ENCODE peak calls at places on chromosome 5, in four cellular contexts. M is adipocyte, Z is GM23338, A is mucosa of descending colon. R is an unnamed sample.

GRCh38 chr5:71537681-71538080 is 49.5 kb upstream of the MCCC2 start:
- DNase-seq in M (no peak), A (no peak), Z (peak), R (no peak)

GRCh38 chr5:107121793-107122519 is 548.8 kb downstream of the EFNA5 start:
- DNase-seq in M (no peak), Z (no peak), A (no peak), R (no peak)

GRCh38 chr5:177382423-177383029 is 1.7 kb upstream of the SLC34A1 start:
- DNase-seq in Z (peak), A (no peak), M (no peak), R (peak)

GRCh38 chr5:96876292-96876850 is at the start of gene ERAP2:
- DNase-seq in Z (peak), A (peak), M (peak), R (peak)

GRCh38 chr5:170444181-170444580 is 55.0 kb upstream of the KCNMB1 start:
- DNase-seq in M (no peak), A (no peak), Z (no peak), R (no peak)

GRCh38 chr5:39013938-39014337 is 60.3 kb downstream of the RICTOR start:
- DNase-seq in Z (no peak), M (peak), A (no peak), R (no peak)

GRCh38 chr5:170273968-170274710 is 23.4 kb downstream of the LCP2 start:
- DNase-seq in Z (peak), A (no peak), M (no peak), R (peak)

GRCh38 chr5:177985430-177986040 is 10.5 kb downstream of the PROP1 start:
- DNase-seq in A (no peak), M (no peak), Z (peak), R (no peak)

GRCh38 chr5:64923151-64923685 is 154.5 kb downstream of the CWC27 start:
- DNase-seq in Z (peak), A (no peak), M (no peak), R (no peak)

GRCh38 chr5:132952829-132953228 is 10.6 kb downstream of the AFF4 start:
- DNase-seq in A (no peak), Z (no peak), M (no peak), R (peak)

GRCh38 chr5:178288373-178289368 is 56.1 kb upstream of the PHYKPL start:
- DNase-seq in Z (no peak), M (peak), A (no peak), R (peak)

GRCh38 chr5:134100283-134101011 is 14.0 kb upstream of the TCF7 start:
- DNase-seq in Z (peak), A (peak), M (peak), R (peak)

GRCh38 chr5:108472237-108472636 is 90.3 kb upstream of the FBXL17 start:
- DNase-seq in A (no peak), Z (no peak), M (no peak), R (no peak)

GRCh38 chr5:54313311-54314270 is 3.2 kb upstream of the ARL15 start:
- DNase-seq in M (no peak), Z (no peak), A (no peak), R (no peak)

GRCh38 chr5:126846756-126847155 is 69.8 kb downstream of the LMNB1 start:
- DNase-seq in Z (peak), M (no peak), A (no peak), R (no peak)

GRCh38 chr5:28027851-28028250 is 989.5 kb upstream of the CDH9 start:
- DNase-seq in M (no peak), Z (peak), A (no peak), R (no peak)

GRCh38 chr5:116942622-116943021 is 368.0 kb upstream of the SEMA6A start:
- DNase-seq in M (peak), Z (no peak), A (no peak), R (peak)

GRCh38 chr5:72248352-72249032 is 71.5 kb downstream of the MRPS27 start:
- DNase-seq in Z (peak), M (peak), A (no peak), R (peak)

GRCh38 chr5:17405976-17406876 is 91.8 kb upstream of the TAF11L2 start:
- DNase-seq in M (peak), Z (no peak), A (no peak), R (peak)

GRCh38 chr5:142540774-142541466 is 145.0 kb downstream of the FGF1 start:
- DNase-seq in A (no peak), M (peak), Z (no peak), R (no peak)

GRCh38 chr5:41433552-41434181 is 76.7 kb downstream of the PLCXD3 start:
- DNase-seq in A (no peak), M (no peak), Z (peak), R (peak)

GRCh38 chr5:39256472-39256871 is 37.1 kb upstream of the FYB1 start:
- DNase-seq in A (no peak), M (peak), Z (no peak), R (peak)

GRCh38 chr5:78602400-78602799 is 46.2 kb downstream of the LHFPL2 start:
- DNase-seq in M (no peak), A (no peak), Z (no peak), R (no peak)

GRCh38 chr5:82165740-82166530 is 112.2 kb downstream of the RPS23 start:
- DNase-seq in A (no peak), M (peak), Z (peak), R (peak)

GRCh38 chr5:140296289-140296688 is 6.6 kb downstream of the PFDN1 start:
- DNase-seq in Z (no peak), M (no peak), A (no peak), R (no peak)

GRCh38 chr5:71651554-71651953 is 64.4 kb downstream of the MCCC2 start:
- DNase-seq in A (no peak), M (no peak), Z (no peak), R (no peak)

GRCh38 chr5:10090074-10090473 is 159.6 kb downstream of the ATPSCKMT start:
- DNase-seq in A (no peak), M (no peak), Z (peak), R (no peak)

GRCh38 chr5:99587983-99588382 is 659.2 kb upstream of the CHD1 start:
- DNase-seq in Z (no peak), M (no peak), A (no peak), R (no peak)

GRCh38 chr5:40266952-40267351 is 412.8 kb upstream of the PTGER4 start:
- DNase-seq in A (no peak), Z (no peak), M (no peak), R (peak)

GRCh38 chr5:157283434-157283833 is 17.5 kb downstream of the CYFIP2 start:
- DNase-seq in A (no peak), M (no peak), Z (no peak), R (no peak)

GRCh38 chr5:33430983-33431382 is 9.8 kb upstream of the TARS1 start:
- DNase-seq in M (no peak), A (no peak), Z (no peak), R (no peak)

GRCh38 chr5:135750506-135750905 is 84.0 kb upstream of the SLC25A48 start:
- DNase-seq in A (no peak), Z (peak), M (no peak), R (no peak)

GRCh38 chr5:83343345-83343744 is 128.2 kb upstream of the VCAN start:
- DNase-seq in Z (no peak), M (no peak), A (no peak), R (no peak)

GRCh38 chr5:131952286-131952857 is 6.9 kb upstream of the MEIKIN start:
- DNase-seq in Z (no peak), M (peak), A (no peak), R (peak)

GRCh38 chr5:43780586-43780985 is 177.6 kb downstream of the NNT start:
- DNase-seq in Z (no peak), M (peak), A (no peak), R (peak)

GRCh38 chr5:143593723-143594122 is 190.2 kb upstream of the NR3C1 start:
- DNase-seq in A (no peak), Z (no peak), M (no peak), R (no peak)

GRCh38 chr5:51172853-51173635 is 210.2 kb upstream of the ISL1 start:
- DNase-seq in Z (peak), M (no peak), A (no peak), R (no peak)

GRCh38 chr5:90135979-90136378 is 273.6 kb downstream of the CETN3 start:
- DNase-seq in Z (peak), A (peak), M (no peak), R (no peak)

GRCh38 chr5:4571248-4571950 is 568.7 kb upstream of the ADAMTS16 start:
- DNase-seq in M (no peak), Z (peak), A (no peak), R (peak)

GRCh38 chr5:4575608-4576007 is 564.5 kb upstream of the ADAMTS16 start:
- DNase-seq in Z (no peak), A (no peak), M (no peak), R (no peak)

GRCh38 chr5:4572713-4573112 is 567.4 kb upstream of the ADAMTS16 start:
- DNase-seq in A (no peak), Z (no peak), M (no peak), R (no peak)

GRCh38 chr5:4572297-4572696 is 567.8 kb upstream of the ADAMTS16 start:
- DNase-seq in M (no peak), A (no peak), Z (no peak), R (peak)

DNA sequence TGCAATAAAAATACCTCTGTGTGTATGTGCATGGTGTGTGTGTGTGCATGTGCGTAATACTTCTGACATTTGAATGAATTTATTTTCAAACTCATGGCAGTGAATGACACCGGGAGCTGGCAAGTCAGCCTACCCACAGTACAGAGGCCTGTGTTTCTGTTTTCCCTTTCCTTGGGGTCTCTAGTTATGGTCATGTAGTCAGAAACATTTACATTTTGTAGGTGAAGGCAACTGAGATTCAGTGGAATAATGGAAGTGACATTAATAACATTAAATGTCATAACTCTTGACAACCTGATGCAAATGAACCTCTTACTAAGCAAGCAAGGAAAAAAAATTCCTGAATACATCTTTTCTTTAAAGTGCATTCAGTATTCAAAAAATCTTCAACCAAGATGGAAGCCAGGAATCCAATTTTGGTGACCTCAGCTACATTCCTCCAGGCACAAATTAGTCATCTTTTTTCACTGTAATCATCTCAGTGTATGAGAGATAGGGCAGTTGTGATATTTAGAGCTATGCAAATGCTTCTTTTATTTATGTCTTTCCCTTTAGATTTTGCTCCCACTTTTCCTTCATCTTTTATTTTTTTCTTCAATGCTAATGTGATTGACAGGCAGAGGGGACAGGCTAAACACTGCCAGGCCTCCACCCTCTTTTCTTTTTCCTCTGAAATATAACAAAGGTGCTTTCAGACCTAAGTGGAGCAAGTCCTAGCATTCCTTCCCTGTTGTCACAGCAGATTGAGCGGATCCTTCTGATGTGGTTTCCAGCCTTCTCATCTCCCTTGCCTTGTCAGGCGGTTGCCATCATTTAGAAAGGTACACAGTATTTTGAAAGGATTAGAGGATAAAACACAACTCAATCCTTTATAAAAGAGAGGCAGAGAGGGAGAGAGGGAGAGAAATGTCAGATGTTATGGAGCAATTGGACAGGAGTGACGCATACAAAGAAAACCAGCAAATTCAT is 569.8 kb upstream of the ADAMTS16 start:
- DNase-seq in M (no peak), Z (no peak), A (no peak), R (peak)
- H3K4me3 ChIP-seq in M (no peak), Z (no peak), A (no peak), R (no peak)

DNA sequence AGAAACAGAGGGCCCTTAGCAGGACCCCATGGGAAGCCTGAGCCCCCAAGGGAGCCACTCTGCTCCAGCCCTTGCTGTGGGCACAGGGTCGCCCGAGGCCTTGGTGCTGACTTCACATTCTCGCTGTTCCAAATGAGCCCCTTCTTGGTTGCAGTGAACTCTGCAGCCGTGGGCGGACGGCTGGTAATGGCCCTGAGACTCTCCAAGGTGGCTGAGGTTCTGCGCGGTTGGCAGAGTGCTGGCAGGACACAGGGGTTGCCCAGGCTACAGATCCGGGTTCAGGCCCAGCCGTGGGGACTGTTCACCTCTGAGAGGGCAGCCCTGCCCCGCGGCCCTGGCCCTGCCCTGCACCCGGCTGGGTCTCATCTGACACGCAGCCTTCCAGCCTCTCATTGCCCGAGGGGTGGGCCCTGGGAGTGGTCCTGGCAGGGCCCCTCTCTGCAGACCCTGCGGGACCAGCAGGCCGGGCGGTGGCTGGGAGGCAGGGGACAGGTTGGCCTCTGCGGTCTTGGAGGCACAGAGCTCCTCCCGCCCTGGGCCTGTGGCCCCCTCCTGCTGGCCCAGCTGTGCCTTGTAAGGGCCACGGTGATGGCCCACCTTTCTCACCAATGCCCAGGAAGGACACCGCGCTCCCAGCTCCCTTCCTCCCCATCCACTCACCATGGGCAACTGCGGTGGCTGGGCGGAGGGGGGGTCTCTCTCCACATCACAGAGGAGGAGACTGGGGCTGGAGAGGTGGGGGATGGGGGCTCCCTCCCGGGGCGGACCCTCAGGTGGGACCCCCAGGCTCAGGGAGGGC is 51.6 kb downstream of the AHRR start:
- DNase-seq in M (no peak), A (peak), Z (peak), R (no peak)
- H3K4me3 ChIP-seq in M (peak), A (no peak), Z (peak), R (no peak)

GRCh38 chr5:173968154-173968553 is 20.8 kb upstream of the C5orf47 start:
- DNase-seq in M (no peak), Z (peak), A (no peak), R (no peak)

GRCh38 chr5:173963867-173964429 is 25.0 kb upstream of the C5orf47 start:
- DNase-seq in Z (peak), M (no peak), A (peak), R (peak)

GRCh38 chr5:173962436-173962835 is 26.5 kb upstream of the C5orf47 start:
- DNase-seq in Z (no peak), M (no peak), A (no peak), R (no peak)

GRCh38 chr5:173964491-173964890 is 24.5 kb upstream of the C5orf47 start:
- DNase-seq in M (no peak), Z (no peak), A (no peak), R (no peak)

GRCh38 chr5:173963107-173963506 is 25.9 kb upstream of the C5orf47 start:
- DNase-seq in M (peak), Z (no peak), A (no peak), R (peak)
- H3K4me3 ChIP-seq in M (peak), Z (peak), A (no peak), R (peak)

DNA sequence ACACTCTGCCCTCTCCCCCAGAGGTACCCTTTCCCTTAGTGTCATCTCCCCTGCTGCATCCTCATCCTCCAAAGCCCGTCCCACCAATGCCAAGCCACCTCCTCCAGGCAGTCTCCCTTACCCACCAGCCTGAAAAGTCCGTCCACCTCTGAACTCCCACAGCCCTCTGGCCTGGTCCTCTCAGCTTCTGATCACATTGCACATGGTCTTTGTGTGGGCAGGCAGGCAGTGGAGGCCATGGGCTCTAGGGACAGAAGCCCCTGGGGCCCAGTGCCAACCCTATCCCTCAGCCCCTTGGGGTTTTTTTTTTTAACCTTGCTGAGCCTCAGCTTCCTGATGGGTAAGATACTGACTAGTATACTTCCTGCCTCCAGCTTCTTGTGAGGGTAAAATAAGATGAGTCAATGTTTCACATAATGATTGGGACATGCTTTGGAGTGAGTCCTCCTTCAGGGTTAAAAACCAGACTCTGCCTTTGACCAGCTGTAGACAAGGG is 19.4 kb downstream of the CSF1R start:
- DNase-seq in A (no peak), M (peak), Z (no peak), R (peak)
- H3K4me3 ChIP-seq in A (no peak), M (no peak), Z (no peak), R (no peak)